ENCODE peak calls at places on chromosomes 1 and 21, in five cellular contexts. One of them, this sample, is unnamed.

GRCh38 chr1:226436855-226437491 is 29.1 kb upstream of the PARP1 start:
- DNase-seq in breast epithelium: no peak
- DNase-seq in MCF 10A: peak
- DNase-seq in IMR-90: no peak
- DNase-seq in HFF-Myc: no peak
- DNase-seq in this sample: no peak

GRCh38 chr1:23167353-23168078 is 1.1 kb downstream of the LUZP1 start:
- DNase-seq in breast epithelium: no peak
- DNase-seq in MCF 10A: peak
- DNase-seq in IMR-90: peak
- DNase-seq in HFF-Myc: no peak
- DNase-seq in this sample: peak

GRCh38 chr21:41953831-41954653 is at the start of gene C2CD2:
- DNase-seq in breast epithelium: no peak
- DNase-seq in MCF 10A: peak
- DNase-seq in IMR-90: peak
- DNase-seq in HFF-Myc: peak
- DNase-seq in this sample: peak

GRCh38 chr1:2644171-2644570 is 11.4 kb upstream of the MMEL1 start:
- DNase-seq in breast epithelium: peak
- DNase-seq in MCF 10A: no peak
- DNase-seq in IMR-90: no peak
- DNase-seq in HFF-Myc: no peak
- DNase-seq in this sample: no peak

GRCh38 chr21:24367936-24368335 is 1239.3 kb downstream of the MRPL39 start:
- DNase-seq in breast epithelium: no peak
- DNase-seq in MCF 10A: peak
- DNase-seq in IMR-90: peak
- DNase-seq in HFF-Myc: no peak
- DNase-seq in this sample: no peak

GRCh38 chr1:36123357-36123756 is 1.7 kb downstream of the COL8A2 start:
- DNase-seq in breast epithelium: no peak
- DNase-seq in MCF 10A: no peak
- DNase-seq in IMR-90: no peak
- DNase-seq in HFF-Myc: no peak
- DNase-seq in this sample: peak

GRCh38 chr1:201531551-201532425 is 7.1 kb upstream of the NAV1 start:
- DNase-seq in breast epithelium: no peak
- DNase-seq in MCF 10A: no peak
- DNase-seq in IMR-90: no peak
- DNase-seq in HFF-Myc: no peak
- DNase-seq in this sample: peak

GRCh38 chr21:39604951-39605350 is 7.8 kb upstream of the B3GALT5 start:
- DNase-seq in breast epithelium: no peak
- DNase-seq in MCF 10A: no peak
- DNase-seq in IMR-90: no peak
- DNase-seq in HFF-Myc: no peak
- DNase-seq in this sample: no peak

GRCh38 chr1:69569281-69569970 is 1.7 kb downstream of the LRRC7 start:
- DNase-seq in breast epithelium: no peak
- DNase-seq in MCF 10A: no peak
- DNase-seq in IMR-90: no peak
- DNase-seq in HFF-Myc: no peak
- DNase-seq in this sample: no peak

GRCh38 chr21:42781150-42781980 is 98.0 kb downstream of the WDR4 start:
- DNase-seq in breast epithelium: no peak
- DNase-seq in MCF 10A: no peak
- DNase-seq in IMR-90: no peak
- DNase-seq in HFF-Myc: no peak
- DNase-seq in this sample: no peak

GRCh38 chr1:242467556-242468145 is 56.8 kb downstream of the PLD5 start:
- DNase-seq in breast epithelium: no peak
- DNase-seq in MCF 10A: peak
- DNase-seq in IMR-90: peak
- DNase-seq in HFF-Myc: no peak
- DNase-seq in this sample: peak

GRCh38 chr1:157773723-157774350 is 3.1 kb downstream of the FCRL2 start:
- DNase-seq in breast epithelium: no peak
- DNase-seq in MCF 10A: peak
- DNase-seq in IMR-90: no peak
- DNase-seq in HFF-Myc: no peak
- DNase-seq in this sample: no peak

GRCh38 chr1:117138556-117138955 is 17.0 kb upstream of the TRIM45 start:
- DNase-seq in breast epithelium: no peak
- DNase-seq in MCF 10A: no peak
- DNase-seq in IMR-90: no peak
- DNase-seq in HFF-Myc: no peak
- DNase-seq in this sample: no peak

GRCh38 chr21:14713109-14713508 is 167.0 kb upstream of the SAMSN1 start:
- DNase-seq in breast epithelium: no peak
- DNase-seq in MCF 10A: no peak
- DNase-seq in IMR-90: no peak
- DNase-seq in HFF-Myc: no peak
- DNase-seq in this sample: no peak

GRCh38 chr21:42071146-42071737 is at the start of gene UMODL1:
- DNase-seq in breast epithelium: no peak
- DNase-seq in MCF 10A: no peak
- DNase-seq in IMR-90: no peak
- DNase-seq in HFF-Myc: no peak
- DNase-seq in this sample: no peak

GRCh38 chr1:85027242-85027983 is 20.9 kb downstream of the MCOLN3 start:
- DNase-seq in breast epithelium: no peak
- DNase-seq in MCF 10A: peak
- DNase-seq in IMR-90: peak
- DNase-seq in HFF-Myc: peak
- DNase-seq in this sample: peak

GRCh38 chr1:27141266-27142003 is 13.5 kb downstream of the SLC9A1 start:
- DNase-seq in breast epithelium: peak
- DNase-seq in MCF 10A: peak
- DNase-seq in IMR-90: no peak
- DNase-seq in HFF-Myc: no peak
- DNase-seq in this sample: no peak

GRCh38 chr1:228088586-228089498 is 6.3 kb downstream of the ARF1 start:
- DNase-seq in breast epithelium: peak
- DNase-seq in MCF 10A: no peak
- DNase-seq in IMR-90: no peak
- DNase-seq in HFF-Myc: no peak
- DNase-seq in this sample: peak

GRCh38 chr1:15708486-15709137 is 24.5 kb downstream of the PLEKHM2 start:
- DNase-seq in breast epithelium: no peak
- DNase-seq in MCF 10A: no peak
- DNase-seq in IMR-90: no peak
- DNase-seq in HFF-Myc: no peak
- DNase-seq in this sample: no peak

GRCh38 chr1:167538657-167539056 is 14.9 kb downstream of the CREG1 start:
- DNase-seq in breast epithelium: no peak
- DNase-seq in MCF 10A: no peak
- DNase-seq in IMR-90: no peak
- DNase-seq in HFF-Myc: no peak
- DNase-seq in this sample: no peak

GRCh38 chr1:42420911-42421585 is 34.8 kb downstream of the ZMYND12 start:
- DNase-seq in breast epithelium: no peak
- DNase-seq in MCF 10A: peak
- DNase-seq in IMR-90: peak
- DNase-seq in HFF-Myc: peak
- DNase-seq in this sample: peak

GRCh38 chr1:182625716-182626504 is 21.7 kb upstream of the RGS16 start:
- DNase-seq in breast epithelium: no peak
- DNase-seq in MCF 10A: peak
- DNase-seq in IMR-90: no peak
- DNase-seq in HFF-Myc: no peak
- DNase-seq in this sample: peak

GRCh38 chr1:31570228-31570627 is 6.1 kb upstream of the TINAGL1 start:
- DNase-seq in breast epithelium: no peak
- DNase-seq in MCF 10A: no peak
- DNase-seq in IMR-90: no peak
- DNase-seq in HFF-Myc: no peak
- DNase-seq in this sample: no peak

GRCh38 chr1:19799233-19799876 is 361 bp downstream of the TMCO4 start:
- DNase-seq in breast epithelium: peak
- DNase-seq in MCF 10A: peak
- DNase-seq in IMR-90: peak
- DNase-seq in HFF-Myc: no peak
- DNase-seq in this sample: peak
- TF ChIP-seq CTCF in breast epithelium: peak
- TF ChIP-seq CTCF in MCF 10A: peak
- TF ChIP-seq CTCF in IMR-90: peak
- TF ChIP-seq CTCF in HFF-Myc: peak
- TF ChIP-seq CTCF in this sample: peak

GRCh38 chr1:179953974-179954493 is 576 bp upstream of the CEP350 start:
- DNase-seq in breast epithelium: no peak
- DNase-seq in MCF 10A: peak
- DNase-seq in IMR-90: peak
- DNase-seq in HFF-Myc: peak
- DNase-seq in this sample: peak
- TF ChIP-seq CTCF in breast epithelium: peak
- TF ChIP-seq CTCF in MCF 10A: no peak
- TF ChIP-seq CTCF in IMR-90: peak
- TF ChIP-seq CTCF in HFF-Myc: no peak
- TF ChIP-seq CTCF in this sample: peak

GRCh38 chr1:205936316-205936715 is 6.9 kb downstream of the SLC26A9 start:
- DNase-seq in breast epithelium: no peak
- DNase-seq in MCF 10A: peak
- DNase-seq in IMR-90: no peak
- DNase-seq in HFF-Myc: no peak
- DNase-seq in this sample: no peak
- TF ChIP-seq CTCF in breast epithelium: no peak
- TF ChIP-seq CTCF in MCF 10A: no peak
- TF ChIP-seq CTCF in IMR-90: no peak
- TF ChIP-seq CTCF in HFF-Myc: no peak
- TF ChIP-seq CTCF in this sample: no peak

GRCh38 chr1:66332524-66332853 is 201.5 kb upstream of the SGIP1 start:
- DNase-seq in breast epithelium: no peak
- DNase-seq in MCF 10A: no peak
- DNase-seq in IMR-90: no peak
- DNase-seq in HFF-Myc: no peak
- DNase-seq in this sample: no peak
- TF ChIP-seq CTCF in breast epithelium: no peak
- TF ChIP-seq CTCF in MCF 10A: no peak
- TF ChIP-seq CTCF in IMR-90: no peak
- TF ChIP-seq CTCF in HFF-Myc: no peak
- TF ChIP-seq CTCF in this sample: no peak

This sample was measured in AG10803.